ENCODE peak calls at places on chromosomes 3 and 15, in ten cellular contexts. One of them, this sample, is unnamed.

GRCh38 chr15:59062985-59063384 is 42.0 kb upstream of the CCNB2 start:
- DNase-seq in cardiac muscle cell: peak; percentile 63
- DNase-seq in A549: no peak
- DNase-seq in pancreas: no peak
- DNase-seq in NT2/D1: no peak
- DNase-seq in kidney: no peak
- DNase-seq in thyroid gland: no peak
- DNase-seq in GM23248: no peak
- DNase-seq in fibroblast of lung: no peak
- DNase-seq in OCI-LY7: no peak
- DNase-seq in this sample: no peak

GRCh38 chr3:69740103-69741021 is 1.1 kb downstream of the MITF start:
- DNase-seq in pancreas: peak; percentile 57
- DNase-seq in thyroid gland: peak; percentile 83
- DNase-seq in kidney: peak; percentile 83
- DNase-seq in GM23248: peak; percentile 24
- DNase-seq in OCI-LY7: no peak
- DNase-seq in fibroblast of lung: no peak
- DNase-seq in NT2/D1: no peak
- DNase-seq in A549: no peak
- DNase-seq in cardiac muscle cell: no peak
- DNase-seq in this sample: no peak

GRCh38 chr3:27649277-27649676 is 72.8 kb downstream of the EOMES start:
- DNase-seq in pancreas: no peak
- DNase-seq in OCI-LY7: no peak
- DNase-seq in fibroblast of lung: no peak
- DNase-seq in thyroid gland: no peak
- DNase-seq in GM23248: no peak
- DNase-seq in A549: no peak
- DNase-seq in kidney: no peak
- DNase-seq in NT2/D1: no peak
- DNase-seq in cardiac muscle cell: no peak
- DNase-seq in this sample: no peak

GRCh38 chr15:57559875-57560274 is 31.8 kb upstream of the MYZAP start:
- DNase-seq in pancreas: peak; percentile 69
- DNase-seq in OCI-LY7: peak; percentile 51
- DNase-seq in NT2/D1: peak; percentile 43
- DNase-seq in GM23248: peak; percentile 59
- DNase-seq in kidney: no peak
- DNase-seq in cardiac muscle cell: peak; percentile 46
- DNase-seq in fibroblast of lung: peak; percentile 40
- DNase-seq in A549: peak; percentile 69
- DNase-seq in thyroid gland: peak; percentile 68
- DNase-seq in this sample: peak; percentile 62

GRCh38 chr15:51721199-51721960 is 16.1 kb downstream of the LYSMD2 start:
- DNase-seq in GM23248: peak; percentile 22
- DNase-seq in cardiac muscle cell: peak; percentile 40
- DNase-seq in A549: no peak
- DNase-seq in OCI-LY7: no peak
- DNase-seq in pancreas: no peak
- DNase-seq in fibroblast of lung: no peak
- DNase-seq in thyroid gland: no peak
- DNase-seq in kidney: no peak
- DNase-seq in NT2/D1: no peak
- DNase-seq in this sample: no peak

GRCh38 chr15:80179025-80179759 is 26.4 kb downstream of the FAH start:
- DNase-seq in NT2/D1: no peak
- DNase-seq in OCI-LY7: no peak
- DNase-seq in GM23248: peak; percentile 93
- DNase-seq in pancreas: no peak
- DNase-seq in thyroid gland: no peak
- DNase-seq in A549: peak; percentile 78
- DNase-seq in fibroblast of lung: peak; percentile 98
- DNase-seq in kidney: no peak
- DNase-seq in cardiac muscle cell: peak; percentile 73
- DNase-seq in this sample: no peak

GRCh38 chr3:100041328-100041749 is 73.0 kb downstream of the FILIP1L start:
- DNase-seq in fibroblast of lung: peak; percentile 92
- DNase-seq in A549: no peak
- DNase-seq in thyroid gland: no peak
- DNase-seq in pancreas: no peak
- DNase-seq in kidney: no peak
- DNase-seq in cardiac muscle cell: peak; percentile 94
- DNase-seq in OCI-LY7: no peak
- DNase-seq in GM23248: peak; percentile 82
- DNase-seq in NT2/D1: no peak
- DNase-seq in this sample: no peak

GRCh38 chr3:109899930-109900329 is 562.6 kb upstream of the DPPA4 start:
- DNase-seq in NT2/D1: no peak
- DNase-seq in cardiac muscle cell: no peak
- DNase-seq in A549: no peak
- DNase-seq in pancreas: no peak
- DNase-seq in kidney: no peak
- DNase-seq in OCI-LY7: no peak
- DNase-seq in thyroid gland: no peak
- DNase-seq in fibroblast of lung: no peak
- DNase-seq in GM23248: no peak
- DNase-seq in this sample: no peak

GRCh38 chr3:126548556-126549466 is 9.9 kb downstream of the C3orf22 start:
- DNase-seq in thyroid gland: no peak
- DNase-seq in NT2/D1: peak; percentile 55
- DNase-seq in OCI-LY7: no peak
- DNase-seq in pancreas: no peak
- DNase-seq in A549: no peak
- DNase-seq in GM23248: no peak
- DNase-seq in kidney: peak; percentile 34
- DNase-seq in cardiac muscle cell: no peak
- DNase-seq in fibroblast of lung: no peak
- DNase-seq in this sample: peak; percentile 0

GRCh38 chr15:25900901-25901300 is 37.8 kb upstream of the ATP10A start:
- DNase-seq in kidney: no peak
- DNase-seq in GM23248: peak; percentile 93
- DNase-seq in thyroid gland: no peak
- DNase-seq in cardiac muscle cell: peak; percentile 65
- DNase-seq in A549: no peak
- DNase-seq in NT2/D1: no peak
- DNase-seq in pancreas: no peak
- DNase-seq in OCI-LY7: no peak
- DNase-seq in fibroblast of lung: peak; percentile 22
- DNase-seq in this sample: no peak

GRCh38 chr3:136838641-136839555 is 20.0 kb downstream of the SLC35G2 start:
- DNase-seq in GM23248: peak; percentile 69
- DNase-seq in kidney: no peak
- DNase-seq in A549: no peak
- DNase-seq in thyroid gland: peak; percentile 9
- DNase-seq in NT2/D1: no peak
- DNase-seq in fibroblast of lung: peak; percentile 35
- DNase-seq in pancreas: no peak
- DNase-seq in OCI-LY7: no peak
- DNase-seq in cardiac muscle cell: peak; percentile 44
- DNase-seq in this sample: no peak

GRCh38 chr15:90161946-90162345 is 39.2 kb upstream of the SEMA4B start:
- DNase-seq in GM23248: no peak
- DNase-seq in OCI-LY7: peak; percentile 21
- DNase-seq in pancreas: no peak
- DNase-seq in thyroid gland: no peak
- DNase-seq in fibroblast of lung: no peak
- DNase-seq in NT2/D1: no peak
- DNase-seq in kidney: no peak
- DNase-seq in cardiac muscle cell: no peak
- DNase-seq in A549: no peak
- DNase-seq in this sample: no peak

GRCh38 chr3:149282322-149282721 is 51.1 kb downstream of the TM4SF18 start:
- DNase-seq in cardiac muscle cell: no peak
- DNase-seq in OCI-LY7: no peak
- DNase-seq in pancreas: no peak
- DNase-seq in NT2/D1: no peak
- DNase-seq in thyroid gland: no peak
- DNase-seq in GM23248: no peak
- DNase-seq in kidney: no peak
- DNase-seq in fibroblast of lung: no peak
- DNase-seq in A549: no peak
- DNase-seq in this sample: no peak

GRCh38 chr15:29687204-29687768 is 135.0 kb downstream of the TJP1 start:
- DNase-seq in A549: no peak
- DNase-seq in GM23248: no peak
- DNase-seq in thyroid gland: peak; percentile 32
- DNase-seq in OCI-LY7: no peak
- DNase-seq in pancreas: peak; percentile 56
- DNase-seq in kidney: no peak
- DNase-seq in fibroblast of lung: no peak
- DNase-seq in NT2/D1: no peak
- DNase-seq in cardiac muscle cell: no peak
- DNase-seq in this sample: no peak
- H3K4me3 ChIP-seq in A549: no peak overlapping the region
- H3K4me3 ChIP-seq in GM23248: no peak overlapping the region
- H3K4me3 ChIP-seq in thyroid gland: no peak overlapping the region
- H3K4me3 ChIP-seq in OCI-LY7: no peak overlapping the region
- H3K4me3 ChIP-seq in pancreas: peak overlapping the region; percentile 6
- H3K4me3 ChIP-seq in kidney: no peak overlapping the region
- H3K4me3 ChIP-seq in fibroblast of lung: no peak overlapping the region
- H3K4me3 ChIP-seq in NT2/D1: no peak overlapping the region
- H3K4me3 ChIP-seq in cardiac muscle cell: no peak overlapping the region
- H3K4me3 ChIP-seq in this sample: no peak overlapping the region

GRCh38 chr3:195892355-195893120 is 15.8 kb downstream of the TNK2 start:
- DNase-seq in NT2/D1: no peak
- DNase-seq in kidney: peak; percentile 83
- DNase-seq in pancreas: peak; percentile 48
- DNase-seq in cardiac muscle cell: peak; percentile 78
- DNase-seq in GM23248: peak; percentile 83
- DNase-seq in OCI-LY7: no peak
- DNase-seq in fibroblast of lung: peak; percentile 81
- DNase-seq in thyroid gland: peak; percentile 73
- DNase-seq in A549: no peak
- DNase-seq in this sample: peak; percentile 88

GRCh38 chr3:195892105-195892354 is 16.3 kb downstream of the TNK2 start:
- DNase-seq in cardiac muscle cell: no peak
- DNase-seq in NT2/D1: no peak
- DNase-seq in kidney: no peak
- DNase-seq in pancreas: no peak
- DNase-seq in fibroblast of lung: no peak
- DNase-seq in OCI-LY7: no peak
- DNase-seq in A549: no peak
- DNase-seq in thyroid gland: peak; percentile 83
- DNase-seq in GM23248: no peak
- DNase-seq in this sample: peak; percentile 68

GRCh38 chr3:195893516-195893915 is 14.8 kb downstream of the TNK2 start:
- DNase-seq in thyroid gland: no peak
- DNase-seq in NT2/D1: no peak
- DNase-seq in cardiac muscle cell: no peak
- DNase-seq in GM23248: no peak
- DNase-seq in pancreas: no peak
- DNase-seq in kidney: no peak
- DNase-seq in A549: no peak
- DNase-seq in fibroblast of lung: no peak
- DNase-seq in OCI-LY7: peak; percentile 81
- DNase-seq in this sample: peak; percentile 90

GRCh38 chr3:195893916-195894315 is 14.4 kb downstream of the TNK2 start:
- DNase-seq in pancreas: no peak
- DNase-seq in OCI-LY7: no peak
- DNase-seq in fibroblast of lung: no peak
- DNase-seq in kidney: no peak
- DNase-seq in thyroid gland: no peak
- DNase-seq in A549: no peak
- DNase-seq in NT2/D1: no peak
- DNase-seq in GM23248: no peak
- DNase-seq in cardiac muscle cell: no peak
- DNase-seq in this sample: no peak

DNA sequence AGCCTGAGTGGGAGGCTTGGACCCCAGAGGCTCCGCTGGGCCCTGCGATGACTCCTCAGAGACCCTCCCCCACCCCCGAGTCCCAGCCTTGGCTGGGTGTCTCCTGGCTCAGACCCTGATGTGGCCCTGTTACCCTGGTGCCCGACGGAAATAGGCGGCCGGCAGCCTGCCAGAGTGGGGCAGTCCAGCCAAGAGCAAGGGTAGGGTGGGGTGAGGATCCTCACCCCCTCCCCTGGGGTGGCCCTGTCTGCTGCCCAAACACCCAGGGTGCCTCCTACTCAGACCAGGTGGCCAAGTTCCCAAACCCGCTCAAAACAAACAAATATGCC is 15.3 kb downstream of the TNK2 start:
- DNase-seq in cardiac muscle cell: no peak
- DNase-seq in OCI-LY7: no peak
- DNase-seq in GM23248: no peak
- DNase-seq in NT2/D1: no peak
- DNase-seq in thyroid gland: peak; percentile 61
- DNase-seq in pancreas: peak; percentile 59
- DNase-seq in A549: no peak
- DNase-seq in kidney: peak; percentile 68
- DNase-seq in fibroblast of lung: no peak
- DNase-seq in this sample: peak; percentile 73
- H3K4me1 ChIP-seq in cardiac muscle cell: peaks cover 68% of the 10 kb centered on the region
- H3K4me1 ChIP-seq in OCI-LY7: peaks cover 42% of the 10 kb centered on the region
- H3K4me1 ChIP-seq in GM23248: peaks cover 35% of the 10 kb centered on the region
- H3K4me1 ChIP-seq in NT2/D1: peaks cover 54% of the 10 kb centered on the region
- H3K4me1 ChIP-seq in thyroid gland: peaks cover 58% of the 10 kb centered on the region
- H3K4me1 ChIP-seq in pancreas: peaks cover 4% of the 10 kb centered on the region
- H3K4me1 ChIP-seq in A549: peaks cover 18% of the 10 kb centered on the region
- H3K4me1 ChIP-seq in kidney: peaks cover 32% of the 10 kb centered on the region
- H3K4me1 ChIP-seq in fibroblast of lung: peaks cover 33% of the 10 kb centered on the region
- H3K4me1 ChIP-seq in this sample: peaks cover 26% of the 10 kb centered on the region

DNA sequence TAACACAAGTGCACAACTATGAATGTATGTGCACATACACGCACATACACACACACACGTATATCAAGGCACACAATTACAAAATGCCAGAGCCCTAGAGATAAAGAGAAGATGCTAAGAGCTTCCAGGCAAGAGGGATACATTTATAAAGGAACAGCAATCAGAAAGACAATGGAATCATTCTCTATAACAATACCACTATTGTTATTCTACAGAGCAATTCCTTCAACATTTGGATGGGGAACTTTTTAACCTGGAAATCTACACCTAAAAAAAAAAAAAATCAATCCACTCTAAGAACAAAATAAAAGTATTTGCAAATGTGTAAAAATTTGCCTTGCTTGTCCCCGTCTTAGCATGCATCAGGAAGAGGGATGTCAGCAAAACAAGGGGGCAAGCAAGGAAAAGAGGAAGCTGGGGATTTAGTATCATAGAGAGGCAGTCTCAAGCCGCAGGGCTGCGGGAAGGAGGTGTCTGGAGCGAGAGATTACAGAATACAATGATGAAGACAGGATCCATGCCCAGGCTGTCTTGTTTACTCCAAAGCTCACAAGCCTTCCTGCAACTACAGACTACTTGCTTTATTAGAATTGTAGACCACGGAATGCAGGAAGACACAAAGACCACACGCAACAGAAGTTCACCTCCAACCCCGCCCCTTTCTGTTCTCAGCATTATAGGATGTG is 220.2 kb downstream of the NTRK3 start:
- DNase-seq in A549: no peak
- DNase-seq in fibroblast of lung: no peak
- DNase-seq in NT2/D1: peak; percentile 35
- DNase-seq in thyroid gland: no peak
- DNase-seq in kidney: no peak
- DNase-seq in cardiac muscle cell: no peak
- DNase-seq in OCI-LY7: no peak
- DNase-seq in GM23248: no peak
- DNase-seq in pancreas: no peak
- DNase-seq in this sample: peak; percentile 48
- H3K4me3 ChIP-seq in A549: no peak overlapping the region
- H3K4me3 ChIP-seq in fibroblast of lung: no peak overlapping the region
- H3K4me3 ChIP-seq in NT2/D1: no peak overlapping the region
- H3K4me3 ChIP-seq in thyroid gland: no peak overlapping the region
- H3K4me3 ChIP-seq in kidney: no peak overlapping the region
- H3K4me3 ChIP-seq in cardiac muscle cell: no peak overlapping the region
- H3K4me3 ChIP-seq in OCI-LY7: no peak overlapping the region
- H3K4me3 ChIP-seq in GM23248: no peak overlapping the region
- H3K4me3 ChIP-seq in pancreas: no peak overlapping the region
- H3K4me3 ChIP-seq in this sample: peak overlapping the region; percentile 38

GRCh38 chr15:98769867-98770266 is 121.5 kb downstream of the IGF1R start:
- DNase-seq in NT2/D1: no peak
- DNase-seq in pancreas: no peak
- DNase-seq in GM23248: no peak
- DNase-seq in thyroid gland: no peak
- DNase-seq in fibroblast of lung: no peak
- DNase-seq in kidney: no peak
- DNase-seq in A549: no peak
- DNase-seq in cardiac muscle cell: no peak
- DNase-seq in OCI-LY7: no peak
- DNase-seq in this sample: no peak
- H3K4me1 ChIP-seq in NT2/D1: peaks cover 10% of the 10 kb centered on the region
- H3K4me1 ChIP-seq in pancreas: peaks cover 26% of the 10 kb centered on the region
- H3K4me1 ChIP-seq in GM23248: no peaks in the 10 kb centered on the region
- H3K4me1 ChIP-seq in thyroid gland: peaks cover 20% of the 10 kb centered on the region
- H3K4me1 ChIP-seq in fibroblast of lung: no peaks in the 10 kb centered on the region
- H3K4me1 ChIP-seq in kidney: peaks cover 8% of the 10 kb centered on the region
- H3K4me1 ChIP-seq in A549: peaks cover 64% of the 10 kb centered on the region
- H3K4me1 ChIP-seq in cardiac muscle cell: peaks cover 30% of the 10 kb centered on the region
- H3K4me1 ChIP-seq in OCI-LY7: no peaks in the 10 kb centered on the region
- H3K4me1 ChIP-seq in this sample: no peaks in the 10 kb centered on the region

This sample was measured in SJCRH30.